ENCODE peak calls at places on chromosomes 6 and 20, in nine cellular contexts. W, V, D, J, T, N, Q, S and E are unnamed samples.

GRCh38 chr6:42735976-42736375 is 9.9 kb downstream of the TBCC start:
- DNase-seq in W (no peak), S (no peak), J (no peak), D (no peak), T (no peak), V (no peak), Q (no peak), N (no peak), E (no peak)

GRCh38 chr6:40389176-40389767 is 197.9 kb downstream of the LRFN2 start:
- DNase-seq in V (no peak), S (no peak), N (no peak), Q (no peak), D (no peak), J (no peak), T (no peak), W (no peak), E (no peak)

GRCh38 chr6:148414836-148415235 is 72.2 kb downstream of the SASH1 start:
- DNase-seq in S (no peak), T (no peak), Q (peak), V (no peak), N (no peak), D (no peak), J (no peak), W (no peak), E (no peak)

GRCh38 chr6:33992191-33992590 is 153.7 kb downstream of the GRM4 start:
- DNase-seq in T (no peak), Q (no peak), N (no peak), W (no peak), J (peak), S (no peak), D (no peak), V (no peak), E (no peak)

GRCh38 chr6:141548969-141549368 is 583.8 kb upstream of the GJE1 start:
- DNase-seq in W (no peak), Q (no peak), N (no peak), D (no peak), J (no peak), S (no peak), T (no peak), V (no peak), E (no peak)

GRCh38 chr6:157143171-157143884 is 180.0 kb downstream of the TMEM242 start:
- DNase-seq in J (no peak), Q (peak), V (peak), N (no peak), S (no peak), T (peak), D (no peak), W (no peak), E (no peak)

GRCh38 chr20:51272392-51272791 is 249.5 kb upstream of the KCNG1 start:
- DNase-seq in D (no peak), W (no peak), J (no peak), N (no peak), S (no peak), V (no peak), T (no peak), Q (peak), E (no peak)

GRCh38 chr6:82867946-82868345 is 197.7 kb downstream of the UBE3D start:
- DNase-seq in S (no peak), J (no peak), T (no peak), D (no peak), W (no peak), Q (no peak), V (no peak), N (no peak), E (no peak)

GRCh38 chr6:46788791-46789190 is 4.4 kb upstream of the MEP1A start:
- DNase-seq in Q (no peak), V (no peak), S (no peak), T (no peak), N (no peak), J (no peak), D (no peak), W (no peak), E (no peak)

DNA sequence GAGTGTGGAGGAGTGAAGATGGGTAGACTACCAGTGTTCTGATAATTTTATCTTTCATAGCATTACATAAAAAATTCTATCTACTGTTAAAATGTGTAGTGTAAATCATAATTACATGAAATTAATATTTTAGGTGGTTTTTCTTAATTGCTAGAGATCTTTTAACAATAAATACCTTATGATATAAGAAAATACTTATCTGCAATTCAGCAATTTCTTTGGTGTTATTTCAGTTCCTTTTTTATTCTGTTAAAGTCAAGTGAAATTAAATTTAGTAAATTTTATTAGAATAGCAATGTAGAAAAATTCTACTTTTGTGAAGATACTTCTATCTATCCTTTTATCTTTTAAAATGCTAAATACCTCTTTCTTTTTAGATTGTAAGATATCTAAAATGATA is 104.3 kb downstream of the IMPG1 start:
- DNase-seq in D (no peak), T (no peak), W (no peak), N (no peak), S (no peak), J (no peak), Q (no peak), V (no peak), E (no peak)
- H3K27ac ChIP-seq in D (no peak), T (no peak), W (no peak), N (no peak), S (no peak), J (no peak), Q (no peak), V (no peak), E (no peak)

GRCh38 chr20:6697228-6697972 is 70.1 kb upstream of the BMP2 start:
- DNase-seq in W (no peak), N (no peak), V (no peak), T (no peak), J (no peak), D (no peak), Q (no peak), S (no peak), E (no peak)
- H3K27ac ChIP-seq in W (no peak), N (no peak), V (no peak), T (no peak), J (no peak), D (no peak), Q (no peak), S (no peak), E (no peak)

GRCh38 chr6:16836186-16836981 is 75.1 kb upstream of the ATXN1 start:
- DNase-seq in J (no peak), D (no peak), N (no peak), T (no peak), W (peak), V (no peak), Q (peak), S (no peak), E (no peak)

GRCh38 chr6:16840725-16841124 is 79.5 kb upstream of the ATXN1 start:
- DNase-seq in W (no peak), J (no peak), T (no peak), S (no peak), Q (no peak), V (no peak), D (no peak), N (no peak), E (no peak)

GRCh38 chr6:16840291-16840690 is 79.0 kb upstream of the ATXN1 start:
- DNase-seq in Q (no peak), S (no peak), D (no peak), N (no peak), J (no peak), T (no peak), V (no peak), W (no peak), E (no peak)

GRCh38 chr6:16839780-16840179 is 78.5 kb upstream of the ATXN1 start:
- DNase-seq in T (no peak), J (no peak), V (no peak), W (no peak), N (no peak), Q (no peak), D (no peak), S (no peak), E (no peak)

DNA sequence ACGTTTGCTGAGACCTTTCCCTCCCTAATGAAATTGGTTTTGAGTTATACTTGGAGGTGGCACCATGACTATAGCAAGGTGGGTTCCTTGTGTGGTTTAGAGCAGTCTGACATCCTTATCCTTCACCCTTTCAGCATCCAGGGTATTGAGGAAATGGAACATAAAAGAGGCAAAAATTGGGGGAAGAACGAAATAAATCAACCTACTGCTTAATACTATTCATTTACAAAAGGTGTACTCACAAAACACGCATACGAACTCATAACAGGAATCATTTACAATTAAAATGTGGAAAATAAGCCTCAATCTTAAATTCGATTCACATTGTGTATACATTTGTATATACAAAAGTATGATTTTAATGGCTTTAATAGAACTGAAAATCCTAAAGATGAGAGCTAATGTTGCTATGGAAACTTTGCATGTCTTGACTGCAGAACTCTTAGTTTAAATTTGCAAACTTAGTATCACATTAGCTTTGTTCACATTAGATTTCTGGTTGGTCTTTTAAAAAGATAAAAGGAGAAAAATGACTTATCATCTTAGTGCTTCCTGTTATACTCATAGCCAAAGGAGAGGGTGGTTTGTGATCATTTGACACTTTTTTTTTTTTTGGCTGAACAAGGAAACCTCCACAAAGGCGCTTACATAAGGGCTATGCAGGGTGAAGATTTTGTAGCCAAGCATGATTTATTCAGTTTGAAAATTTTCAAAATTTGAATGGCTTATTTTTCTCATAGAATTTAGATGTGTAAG is 76.1 kb upstream of the ATXN1 start:
- DNase-seq in N (no peak), T (no peak), D (no peak), Q (no peak), S (no peak), W (no peak), V (no peak), J (no peak), E (no peak)
- H3K27ac ChIP-seq in N (no peak), T (peak), D (no peak), Q (peak), S (no peak), W (peak), V (peak), J (no peak), E (peak)

GRCh38 chr6:121770943-121771342 is 335.5 kb downstream of the GJA1 start:
- DNase-seq in D (no peak), J (no peak), W (no peak), S (peak), T (no peak), N (no peak), Q (peak), V (no peak), E (no peak)

GRCh38 chr6:121776054-121776453 is 340.6 kb downstream of the GJA1 start:
- DNase-seq in V (no peak), W (no peak), J (no peak), T (no peak), Q (no peak), D (no peak), S (no peak), N (no peak), E (no peak)

GRCh38 chr6:121767254-121767653 is 331.8 kb downstream of the GJA1 start:
- DNase-seq in J (no peak), V (no peak), S (no peak), T (no peak), Q (peak), W (no peak), D (no peak), N (no peak), E (no peak)

GRCh38 chr6:121771937-121772717 is 336.7 kb downstream of the GJA1 start:
- DNase-seq in S (no peak), Q (no peak), W (peak), T (no peak), V (no peak), D (no peak), J (no peak), N (no peak), E (no peak)
- H3K27ac ChIP-seq in S (no peak), Q (no peak), W (no peak), T (peak), V (no peak), D (no peak), J (no peak), N (no peak), E (no peak)

DNA sequence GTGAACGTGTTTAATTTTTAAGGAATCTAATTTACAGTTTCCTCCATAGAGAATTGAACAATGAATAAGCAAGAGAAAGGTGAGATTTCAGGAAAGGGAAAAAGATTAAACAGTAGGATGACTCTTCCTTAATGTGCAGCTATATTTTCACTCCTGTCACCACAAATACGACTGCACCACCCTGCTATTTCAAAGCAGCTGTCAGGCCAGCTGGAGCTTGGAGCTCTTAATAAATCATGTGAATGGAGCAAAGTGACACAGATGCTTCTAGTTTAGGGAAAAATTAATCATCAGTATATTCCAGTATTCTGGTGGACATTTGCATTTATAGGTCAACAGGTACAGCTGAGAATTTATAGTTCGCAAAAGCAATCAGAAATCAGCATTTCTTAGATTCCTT is 56.5 kb upstream of the PKIB start:
- DNase-seq in N (no peak), T (no peak), W (no peak), V (peak), D (no peak), S (no peak), Q (no peak), J (no peak), E (no peak)
- H3K27ac ChIP-seq in N (no peak), T (no peak), W (no peak), V (no peak), D (no peak), S (no peak), Q (no peak), J (no peak), E (no peak)

GRCh38 chr20:41175201-41175651 is 37.9 kb downstream of the PLCG1 start:
- DNase-seq in T (no peak), Q (no peak), D (peak), W (no peak), S (no peak), V (no peak), J (no peak), N (no peak), E (no peak)
- H3K27ac ChIP-seq in T (peak), Q (peak), D (no peak), W (no peak), S (no peak), V (peak), J (no peak), N (no peak), E (peak)

GRCh38 chr20:17172826-17173420 is 53.9 kb upstream of the PCSK2 start:
- DNase-seq in S (no peak), W (no peak), N (no peak), D (no peak), T (no peak), V (no peak), J (no peak), Q (no peak), E (no peak)

GRCh38 chr20:17168026-17168612 is 58.7 kb upstream of the PCSK2 start:
- DNase-seq in Q (no peak), V (no peak), D (no peak), T (no peak), W (no peak), N (no peak), S (no peak), J (no peak), E (no peak)

GRCh38 chr20:17177341-17177740 is 49.5 kb upstream of the PCSK2 start:
- DNase-seq in S (no peak), J (no peak), D (no peak), Q (no peak), T (no peak), N (no peak), V (peak), W (no peak), E (no peak)

GRCh38 chr20:17169575-17170136 is 57.2 kb upstream of the PCSK2 start:
- DNase-seq in V (no peak), W (no peak), T (no peak), Q (no peak), N (no peak), J (no peak), S (no peak), D (no peak), E (no peak)

GRCh38 chr20:17171750-17172149 is 55.1 kb upstream of the PCSK2 start:
- DNase-seq in Q (no peak), W (no peak), N (no peak), J (no peak), T (no peak), S (no peak), D (no peak), V (no peak), E (no peak)
- H3K27ac ChIP-seq in Q (no peak), W (no peak), N (no peak), J (no peak), T (no peak), S (no peak), D (no peak), V (no peak), E (no peak)

DNA sequence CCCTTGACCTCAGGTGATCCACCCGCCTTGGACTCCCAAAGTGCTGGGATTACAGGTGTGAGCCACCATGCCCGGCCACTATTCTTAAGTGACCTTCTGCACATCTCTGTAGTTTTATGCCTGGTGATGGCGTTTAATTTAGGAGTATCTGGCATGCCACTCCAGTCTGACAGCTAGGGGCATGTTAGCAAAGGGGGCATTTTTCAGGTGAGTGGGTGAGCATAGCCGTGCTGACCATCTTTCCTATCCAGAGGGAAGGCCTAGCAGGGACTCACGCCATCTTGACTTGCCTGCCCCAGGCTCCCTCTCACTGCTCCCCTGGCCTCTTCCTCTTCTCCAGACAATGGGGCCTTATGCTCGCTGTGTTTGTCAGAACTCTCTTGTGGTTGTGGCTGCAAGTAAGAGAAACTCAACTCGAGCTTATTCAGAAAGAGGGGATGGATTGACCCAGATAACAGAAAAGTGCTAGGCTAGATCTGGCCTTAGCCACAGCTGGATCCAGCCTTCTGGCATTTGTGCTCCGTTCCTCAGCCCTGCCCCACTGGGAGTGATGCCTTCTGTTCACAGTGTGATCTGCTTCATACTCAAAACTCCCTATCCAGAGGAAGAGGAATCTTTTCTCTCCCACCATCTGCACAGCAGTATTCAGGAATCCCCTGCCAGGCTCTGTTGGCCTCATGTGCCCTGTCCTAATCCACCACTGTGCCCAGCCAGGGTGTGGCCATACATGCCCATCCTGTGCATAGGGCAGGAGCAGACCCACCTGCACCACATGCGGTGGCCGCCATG is 174.5 kb upstream of the AKAP12 start:
- DNase-seq in V (no peak), Q (no peak), W (no peak), S (no peak), J (peak), D (no peak), N (no peak), T (peak), E (no peak)
- H3K27ac ChIP-seq in V (no peak), Q (no peak), W (no peak), S (peak), J (no peak), D (no peak), N (no peak), T (peak), E (no peak)

GRCh38 chr6:108584323-108584722 is 23.6 kb downstream of the FOXO3 start:
- DNase-seq in J (no peak), Q (no peak), T (no peak), W (no peak), D (no peak), V (no peak), S (no peak), N (no peak), E (no peak)
- H3K27ac ChIP-seq in J (no peak), Q (no peak), T (peak), W (peak), D (no peak), V (no peak), S (no peak), N (no peak), E (no peak)

DNA sequence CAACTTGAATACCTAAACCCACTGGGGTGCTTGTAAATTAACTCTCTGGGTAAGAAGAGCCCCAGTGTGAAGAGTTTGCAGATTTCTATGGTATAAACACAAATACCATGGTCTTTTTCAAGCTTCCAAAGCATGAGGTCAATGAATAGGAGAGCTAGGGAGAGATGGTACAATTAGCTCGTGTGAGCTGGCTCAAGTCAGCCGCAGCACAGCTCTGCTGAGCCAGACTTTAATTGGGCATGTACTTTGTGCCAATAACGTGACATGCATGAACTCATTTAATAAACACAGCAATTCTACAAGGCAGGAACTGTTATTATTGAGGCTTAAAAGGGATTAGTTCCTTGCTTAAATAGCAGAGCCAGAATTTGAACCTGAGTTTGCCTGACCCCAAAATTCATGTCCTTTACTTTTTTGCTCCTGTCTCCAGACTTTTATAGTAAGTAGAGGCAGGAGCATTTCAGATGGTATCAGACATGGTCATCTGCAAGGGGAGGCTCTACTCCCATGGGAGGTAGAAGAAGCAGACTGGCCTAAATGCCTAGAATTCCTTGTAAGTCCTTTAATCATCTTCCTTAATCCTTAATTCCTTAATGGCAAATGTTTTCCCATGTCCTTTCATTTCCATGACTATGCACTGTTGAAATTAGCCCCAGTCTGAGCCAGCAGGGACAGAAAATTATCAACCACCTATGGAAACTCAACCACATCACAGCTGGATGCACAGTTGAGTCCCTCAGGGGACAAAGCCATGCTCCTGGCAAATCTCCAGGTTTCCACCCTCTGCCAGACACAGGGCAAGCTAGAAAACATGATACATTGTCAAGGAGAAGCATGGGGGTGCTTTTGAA is 684.0 kb downstream of the KIF16B start:
- DNase-seq in D (no peak), J (no peak), T (no peak), S (no peak), N (no peak), Q (no peak), W (no peak), V (no peak), E (no peak)
- H3K27ac ChIP-seq in D (no peak), J (no peak), T (no peak), S (no peak), N (no peak), Q (no peak), W (no peak), V (no peak), E (no peak)